ENCODE peak calls at places on chromosome 3, in four cellular contexts. R, U, S and D are unnamed samples.

GRCh38 chr3:65854606-65855304 is 184.0 kb downstream of the MAGI1 start:
- DNase-seq in R (no peak), U (no peak), S (no peak), D (no peak)

GRCh38 chr3:52798978-52799476 is 4.4 kb downstream of the ITIH3 start:
- DNase-seq in S (no peak), R (no peak), U (no peak), D (peak)

GRCh38 chr3:150067561-150067960 is 96.9 kb upstream of the PFN2 start:
- DNase-seq in U (no peak), S (no peak), R (no peak), D (no peak)

GRCh38 chr3:151431940-151432339 is 28.9 kb downstream of the IGSF10 start:
- DNase-seq in U (no peak), S (no peak), R (no peak), D (no peak)

GRCh38 chr3:138332472-138333073 is 2.9 kb upstream of the NME9 start:
- DNase-seq in U (no peak), S (no peak), R (no peak), D (peak)

GRCh38 chr3:130488769-130489450 is 28.1 kb upstream of the COL6A6 start:
- DNase-seq in U (no peak), R (no peak), S (no peak), D (no peak)

GRCh38 chr3:13564751-13565560 is 16.0 kb downstream of the FBLN2 start:
- DNase-seq in S (peak), U (no peak), R (no peak), D (no peak)

GRCh38 chr3:195114026-195114425 is 156.9 kb downstream of the XXYLT1 start:
- DNase-seq in S (no peak), U (no peak), R (no peak), D (no peak)

GRCh38 chr3:160143482-160143881 is 81.7 kb upstream of the C3orf80 start:
- DNase-seq in S (no peak), R (no peak), U (no peak), D (no peak)

GRCh38 chr3:107432646-107433045 is 55.4 kb downstream of the CCDC54 start:
- DNase-seq in S (no peak), R (no peak), U (no peak), D (no peak)